ENCODE peak calls at places on chromosome 12, in ten cellular contexts. H is astrocyte of the cerebellum; O is amygdala; W is stimulated activated CD4-positive, alpha-beta T cell treated with anti-CD3 and anti-CD28 coated beads, Interleukin-15, amount 100 ng/mL, for 24 hours; V is lung; S is PC-3; Q is posterior cingulate gyrus; P is effector memory CD8-positive, alpha-beta T cell; C is neural crest cell; L is fibroblast of the aortic adventitia. A is an unnamed sample.

GRCh38 chr12:2488596-2488995 is 306.2 kb upstream of the FKBP4 start:
- DNase-seq in C (no peak), Q (no peak), P (no peak), W (no peak), O (no peak), S (no peak), H (no peak), L (no peak), V (no peak), A (no peak)

GRCh38 chr12:2494490-2495192 is 300.1 kb upstream of the FKBP4 start:
- DNase-seq in L (peak; percentile 67), Q (no peak), P (no peak), W (no peak), O (no peak), C (no peak), H (peak; percentile 5), V (no peak), S (no peak), A (no peak)

GRCh38 chr12:63982787-63983186 is 138.3 kb downstream of the SRGAP1 start:
- DNase-seq in L (peak; percentile 23), P (no peak), W (no peak), C (no peak), H (no peak), S (no peak), Q (no peak), V (no peak), O (no peak), A (no peak)

GRCh38 chr12:1843641-1844005 is 23.3 kb downstream of the LRTM2 start:
- DNase-seq in L (no peak), O (no peak), V (no peak), Q (no peak), P (no peak), W (no peak), H (no peak), S (no peak), C (no peak), A (no peak)

GRCh38 chr12:19048943-19049342 is 80.6 kb upstream of the PLEKHA5 start:
- DNase-seq in L (no peak), W (no peak), P (peak; percentile 23), C (no peak), H (no peak), O (no peak), V (no peak), Q (no peak), S (peak; percentile 10), A (no peak)

GRCh38 chr12:108814462-108815211 is 42.7 kb downstream of the SSH1 start:
- DNase-seq in O (no peak), S (no peak), P (no peak), V (no peak), Q (peak; percentile 83), C (no peak), W (no peak), L (no peak), H (no peak), A (no peak)

GRCh38 chr12:114555451-114555850 is 128.5 kb downstream of the TBX3 start:
- DNase-seq in S (no peak), L (no peak), W (no peak), Q (no peak), H (no peak), P (no peak), V (no peak), O (no peak), C (no peak), A (no peak)

GRCh38 chr12:129871991-129872969 is 31.5 kb downstream of the TMEM132D start:
- DNase-seq in W (no peak), V (peak; percentile 3), C (peak; percentile 10), O (no peak), Q (no peak), P (no peak), S (no peak), H (no peak), L (no peak), A (no peak)

GRCh38 chr12:20367731-20368652 is at the start of gene PDE3A:
- DNase-seq in Q (peak; percentile 89), L (peak; percentile 79), V (peak; percentile 34), C (peak; percentile 61), S (peak; percentile 42), P (no peak), W (no peak), O (peak; percentile 8), H (peak; percentile 62), A (peak; percentile 64)

GRCh38 chr12:104413330-104413729 is 43.4 kb upstream of the CHST11 start:
- DNase-seq in Q (no peak), P (no peak), V (no peak), O (no peak), S (no peak), W (no peak), C (no peak), H (no peak), L (no peak), A (no peak)

GRCh38 chr12:103807561-103808238 is 33.3 kb downstream of the NT5DC3 start:
- DNase-seq in H (no peak), Q (no peak), W (no peak), O (no peak), C (no peak), S (no peak), L (no peak), P (no peak), V (no peak), A (no peak)

GRCh38 chr12:114163766-114164165 is 197.6 kb upstream of the RBM19 start:
- DNase-seq in S (peak; percentile 78), H (peak; percentile 9), L (peak; percentile 16), V (no peak), P (no peak), O (no peak), Q (no peak), C (no peak), W (no peak), A (no peak)

GRCh38 chr12:120804428-120804827 is 78.8 kb downstream of the ACADS start:
- DNase-seq in O (no peak), Q (no peak), S (no peak), P (no peak), H (no peak), V (no peak), L (no peak), C (no peak), W (no peak), A (no peak)

GRCh38 chr12:28770329-28770728 is 378.7 kb upstream of the FAR2 start:
- DNase-seq in S (peak; percentile 97), O (no peak), Q (no peak), H (no peak), C (no peak), V (no peak), W (no peak), L (no peak), P (no peak), A (no peak)

GRCh38 chr12:80777587-80777986 is 60.9 kb downstream of the MYF5 start:
- DNase-seq in P (no peak), W (no peak), O (no peak), L (peak; percentile 59), S (no peak), C (no peak), H (no peak), Q (no peak), V (no peak), A (no peak)

GRCh38 chr12:122282066-122282465 is 15.8 kb upstream of the VPS33A start:
- DNase-seq in W (no peak), V (no peak), Q (no peak), H (peak; percentile 61), P (no peak), L (peak; percentile 88), C (no peak), O (no peak), S (peak; percentile 85), A (no peak)

GRCh38 chr12:27333311-27334009 is 824 bp downstream of the BMAL2 start:
- DNase-seq in H (no peak), S (peak; percentile 46), C (peak; percentile 10), O (no peak), V (no peak), L (peak; percentile 16), Q (peak; percentile 84), P (no peak), W (peak; percentile 66), A (no peak)

GRCh38 chr12:42094277-42094676 is 50.4 kb downstream of the GXYLT1 start:
- DNase-seq in C (no peak), S (peak; percentile 39), P (no peak), H (no peak), L (peak; percentile 41), V (no peak), W (peak; percentile 32), O (no peak), Q (no peak), A (no peak)

A was measured in putamen.